ENCODE peak calls at places on chromosomes 12 and 14, in four cellular contexts. One of them, this sample, is unnamed.
A peak's percentile ranks its signal among the peaks of the same experiment; 100 is the strongest.

GRCh38 chr12:90428881-90429280 is 526.1 kb downstream of the CCER1 start:
- DNase-seq in RWPE1: no peak
- DNase-seq in ELR: no peak
- DNase-seq in NCI-H1694: no peak
- DNase-seq in this sample: no peak

GRCh38 chr12:65741662-65742480 is 82.4 kb upstream of the HMGA2 start:
- DNase-seq in ELR: peak; percentile 71
- DNase-seq in RWPE1: peak; percentile 48
- DNase-seq in NCI-H1694: no peak
- DNase-seq in this sample: no peak

GRCh38 chr14:61756135-61756534 is 6.1 kb upstream of the SNAPC1 start:
- DNase-seq in NCI-H1694: no peak
- DNase-seq in RWPE1: no peak
- DNase-seq in ELR: no peak
- DNase-seq in this sample: no peak

GRCh38 chr12:77231548-77231947 is 166.2 kb upstream of the E2F7 start:
- DNase-seq in NCI-H1694: no peak
- DNase-seq in RWPE1: no peak
- DNase-seq in ELR: no peak
- DNase-seq in this sample: no peak

GRCh38 chr14:53591816-53592215 is 364.8 kb downstream of the BMP4 start:
- DNase-seq in ELR: no peak
- DNase-seq in NCI-H1694: no peak
- DNase-seq in RWPE1: no peak
- DNase-seq in this sample: no peak

GRCh38 chr14:90444077-90444696 is 47.4 kb downstream of the CALM1 start:
- DNase-seq in NCI-H1694: no peak
- DNase-seq in RWPE1: peak; percentile 86
- DNase-seq in ELR: peak; percentile 27
- DNase-seq in this sample: no peak

GRCh38 chr12:94109154-94109553 is 39.2 kb upstream of the PLXNC1 start:
- DNase-seq in RWPE1: no peak
- DNase-seq in ELR: peak; percentile 76
- DNase-seq in NCI-H1694: no peak
- DNase-seq in this sample: no peak

GRCh38 chr12:21527451-21528180 is 1.5 kb downstream of the SPX start:
- DNase-seq in RWPE1: peak; percentile 41
- DNase-seq in ELR: peak; percentile 73
- DNase-seq in NCI-H1694: peak; percentile 39
- DNase-seq in this sample: peak; percentile 6

GRCh38 chr12:105623337-105623736 is 292.8 kb downstream of the C12orf75 start:
- DNase-seq in RWPE1: no peak
- DNase-seq in ELR: no peak
- DNase-seq in NCI-H1694: no peak
- DNase-seq in this sample: no peak

GRCh38 chr12:48613321-48613720 is 43.5 kb upstream of the LALBA start:
- DNase-seq in ELR: no peak
- DNase-seq in NCI-H1694: no peak
- DNase-seq in RWPE1: no peak
- DNase-seq in this sample: no peak

GRCh38 chr14:71498151-71498734 is 434.0 kb upstream of the RGS6 start:
- DNase-seq in RWPE1: no peak
- DNase-seq in ELR: no peak
- DNase-seq in NCI-H1694: no peak
- DNase-seq in this sample: no peak

GRCh38 chr14:77707355-77707723 is 484 bp downstream of the ALKBH1 start:
- DNase-seq in RWPE1: peak; percentile 57
- DNase-seq in ELR: peak; percentile 57
- DNase-seq in NCI-H1694: peak; percentile 42
- DNase-seq in this sample: peak; percentile 30

GRCh38 chr12:82673698-82674097 is 13.0 kb upstream of the TMTC2 start:
- DNase-seq in RWPE1: no peak
- DNase-seq in NCI-H1694: peak; percentile 39
- DNase-seq in ELR: no peak
- DNase-seq in this sample: no peak

GRCh38 chr12:51871918-51872688 is 15.8 kb upstream of the ANKRD33 start:
- DNase-seq in RWPE1: no peak
- DNase-seq in NCI-H1694: no peak
- DNase-seq in ELR: no peak
- DNase-seq in this sample: no peak

GRCh38 chr12:124125472-124125871 is 152.5 kb downstream of the ZNF664 start:
- DNase-seq in ELR: no peak
- DNase-seq in NCI-H1694: peak; percentile 6
- DNase-seq in RWPE1: peak; percentile 60
- DNase-seq in this sample: no peak

GRCh38 chr12:112408621-112409020 is 784 bp downstream of the RPL6 start:
- DNase-seq in NCI-H1694: no peak
- DNase-seq in ELR: peak; percentile 46
- DNase-seq in RWPE1: peak; percentile 17
- DNase-seq in this sample: no peak

GRCh38 chr14:64053694-64054669 is 201.2 kb downstream of the SYNE2 start:
- DNase-seq in RWPE1: peak; percentile 18
- DNase-seq in ELR: peak; percentile 49
- DNase-seq in NCI-H1694: no peak
- DNase-seq in this sample: no peak

GRCh38 chr12:66537866-66538265 is 141.0 kb downstream of the GRIP1 start:
- DNase-seq in ELR: no peak
- DNase-seq in RWPE1: no peak
- DNase-seq in NCI-H1694: peak; percentile 32
- DNase-seq in this sample: no peak

GRCh38 chr12:93438266-93439050 is 3.3 kb downstream of the UBE2N start:
- DNase-seq in RWPE1: no peak
- DNase-seq in ELR: no peak
- DNase-seq in NCI-H1694: no peak
- DNase-seq in this sample: no peak

GRCh38 chr14:54457609-54457996 is 16.4 kb upstream of the CNIH1 start:
- DNase-seq in NCI-H1694: no peak
- DNase-seq in RWPE1: no peak
- DNase-seq in ELR: no peak
- DNase-seq in this sample: no peak

GRCh38 chr14:53310412-53310811 is 157.3 kb upstream of the DDHD1 start:
- DNase-seq in ELR: no peak
- DNase-seq in NCI-H1694: no peak
- DNase-seq in RWPE1: no peak
- DNase-seq in this sample: no peak

GRCh38 chr12:34402228-34402898 is 380.1 kb downstream of the ALG10 start:
- DNase-seq in RWPE1: no peak
- DNase-seq in ELR: no peak
- DNase-seq in NCI-H1694: no peak
- DNase-seq in this sample: no peak

GRCh38 chr12:95083471-95083870 is 10.1 kb upstream of the NR2C1 start:
- DNase-seq in NCI-H1694: no peak
- DNase-seq in RWPE1: no peak
- DNase-seq in ELR: no peak
- DNase-seq in this sample: no peak

GRCh38 chr14:94581127-94581999 is at the start of gene SERPINA5:
- DNase-seq in ELR: peak; percentile 76
- DNase-seq in RWPE1: no peak
- DNase-seq in NCI-H1694: no peak
- DNase-seq in this sample: no peak

GRCh38 chr12:101939306-101939705 is 61.9 kb downstream of the DRAM1 start:
- DNase-seq in RWPE1: no peak
- DNase-seq in NCI-H1694: no peak
- DNase-seq in ELR: no peak
- DNase-seq in this sample: no peak

GRCh38 chr14:79871164-79871563 is 340.1 kb downstream of the DIO2 start:
- DNase-seq in RWPE1: no peak
- DNase-seq in ELR: no peak
- DNase-seq in NCI-H1694: no peak
- DNase-seq in this sample: no peak

GRCh38 chr14:38238881-38239280 is 17.0 kb downstream of the CLEC14A start:
- DNase-seq in NCI-H1694: no peak
- DNase-seq in RWPE1: no peak
- DNase-seq in ELR: peak; percentile 24
- DNase-seq in this sample: no peak

GRCh38 chr12:105427883-105428282 is 97.4 kb downstream of the C12orf75 start:
- DNase-seq in NCI-H1694: no peak
- DNase-seq in ELR: peak; percentile 76
- DNase-seq in RWPE1: peak; percentile 42
- DNase-seq in this sample: no peak

GRCh38 chr14:55803506-55804197 is 223.6 kb downstream of the KTN1 start:
- DNase-seq in NCI-H1694: no peak
- DNase-seq in ELR: no peak
- DNase-seq in RWPE1: no peak
- DNase-seq in this sample: no peak

GRCh38 chr12:38921025-38921677 is 15.8 kb upstream of the CPNE8 start:
- DNase-seq in NCI-H1694: peak; percentile 8
- DNase-seq in RWPE1: peak; percentile 54
- DNase-seq in ELR: peak; percentile 24
- DNase-seq in this sample: no peak

GRCh38 chr14:75334191-75335051 is 55.8 kb downstream of the FOS start:
- DNase-seq in NCI-H1694: no peak
- DNase-seq in ELR: no peak
- DNase-seq in RWPE1: no peak
- DNase-seq in this sample: no peak

GRCh38 chr12:109999983-110000505 is 814 bp downstream of the ANKRD13A start:
- DNase-seq in NCI-H1694: no peak
- DNase-seq in RWPE1: no peak
- DNase-seq in ELR: peak; percentile 61
- DNase-seq in this sample: no peak

GRCh38 chr14:96564389-96564788 is 62.2 kb downstream of the PAPOLA start:
- DNase-seq in ELR: peak; percentile 17
- DNase-seq in NCI-H1694: peak; percentile 31
- DNase-seq in RWPE1: no peak
- DNase-seq in this sample: no peak

GRCh38 chr12:106113042-106113441 is 25.7 kb downstream of the NUAK1 start:
- DNase-seq in RWPE1: no peak
- DNase-seq in NCI-H1694: no peak
- DNase-seq in ELR: peak; percentile 72
- DNase-seq in this sample: no peak

GRCh38 chr12:85466906-85467305 is 186.9 kb downstream of the ALX1 start:
- DNase-seq in RWPE1: no peak
- DNase-seq in NCI-H1694: no peak
- DNase-seq in ELR: peak; percentile 44
- DNase-seq in this sample: no peak